ENCODE peak calls at places on chromosomes 13 and 19, in seven cellular contexts. X is spleen, E is upper lobe of left lung, Y is HepG2, R is stomach, I is transverse colon, P is HCT116. J is an unnamed sample.

GRCh38 chr19:14164724-14165493 is 28.5 kb upstream of the ASF1B start:
- DNase-seq in Y (no peak), R (no peak), P (no peak), E (no peak), X (no peak), I (no peak), J (no peak)

GRCh38 chr13:38542601-38543000 is 144.3 kb upstream of the FREM2 start:
- DNase-seq in E (no peak), I (no peak), Y (no peak), R (no peak), P (no peak), X (no peak), J (no peak)

GRCh38 chr13:24271611-24272451 is 37.5 kb upstream of the C1QTNF9 start:
- DNase-seq in Y (peak; percentile 68), I (peak; percentile 72), X (peak; percentile 93), P (no peak), E (peak; percentile 80), R (peak; percentile 70), J (no peak)

GRCh38 chr13:19179916-19180315 is 1.7 kb downstream of the TUBA3C start:
- DNase-seq in X (no peak), Y (no peak), E (no peak), I (no peak), R (peak; percentile 8), P (no peak), J (no peak)

GRCh38 chr13:111365149-111366005 is 44.9 kb downstream of the TEX29 start:
- DNase-seq in I (no peak), R (no peak), P (no peak), X (peak; percentile 64), Y (no peak), E (no peak), J (no peak)

GRCh38 chr13:102317593-102317992 is 84.3 kb downstream of the FGF14 start:
- DNase-seq in Y (no peak), X (no peak), R (peak; percentile 26), P (no peak), I (peak; percentile 47), E (peak; percentile 30), J (no peak)

GRCh38 chr13:106036870-106037269 is 498.6 kb downstream of the EFNB2 start:
- DNase-seq in R (no peak), I (peak; percentile 10), E (no peak), Y (no peak), P (peak; percentile 6), X (no peak), J (no peak)

GRCh38 chr13:73069206-73069815 is 10.5 kb downstream of the KLF5 start:
- DNase-seq in Y (no peak), R (no peak), I (no peak), P (no peak), X (no peak), E (no peak), J (no peak)

GRCh38 chr19:42501733-42502132 is 26.5 kb downstream of the CEACAM1 start:
- DNase-seq in P (no peak), I (no peak), R (no peak), X (no peak), Y (no peak), E (no peak), J (no peak)

GRCh38 chr13:95660981-95661581 is 15.9 kb upstream of the DNAJC3 start:
- DNase-seq in I (no peak), R (no peak), P (peak; percentile 28), E (no peak), Y (peak; percentile 51), X (no peak), J (no peak)

GRCh38 chr13:94534171-94534570 is 54.7 kb upstream of the DCT start:
- DNase-seq in Y (no peak), X (no peak), P (no peak), E (no peak), I (no peak), R (no peak), J (no peak)

GRCh38 chr13:20363604-20364003 is 131.5 kb upstream of the GJB6 start:
- DNase-seq in E (no peak), R (no peak), Y (no peak), I (no peak), X (no peak), P (no peak), J (no peak)

GRCh38 chr13:67557642-67558241 is 327.6 kb upstream of the PCDH9 start:
- DNase-seq in Y (no peak), P (no peak), R (no peak), X (no peak), E (no peak), I (no peak), J (no peak)

GRCh38 chr13:102642475-102642874 is 45.7 kb downstream of the TPP2 start:
- DNase-seq in Y (no peak), E (peak; percentile 73), X (no peak), R (peak; percentile 92), P (no peak), I (peak; percentile 61), J (peak; percentile 64)

GRCh38 chr19:40210919-40211318 is 7.3 kb downstream of the TTC9B start:
- DNase-seq in X (no peak), R (no peak), Y (no peak), P (no peak), E (no peak), I (no peak), J (no peak)

GRCh38 chr19:44988896-44989563 is 12.2 kb upstream of the RELB start:
- DNase-seq in E (peak; percentile 54), I (peak; percentile 80), X (peak; percentile 89), Y (peak; percentile 52), P (peak; percentile 26), R (peak; percentile 74), J (no peak)

GRCh38 chr19:43519436-43520088 is 7.4 kb downstream of the ETHE1 start:
- DNase-seq in Y (peak; percentile 72), R (peak; percentile 84), E (peak; percentile 75), X (peak; percentile 92), I (peak; percentile 82), P (peak; percentile 74), J (peak; percentile 58)

GRCh38 chr13:48813518-48813917 is 159.8 kb downstream of the CYSLTR2 start:
- DNase-seq in R (no peak), X (no peak), E (no peak), Y (no peak), P (no peak), I (no peak), J (no peak)

GRCh38 chr13:69178000-69178399 is 929.6 kb upstream of the ATXN8OS start:
- DNase-seq in X (no peak), R (no peak), Y (no peak), E (no peak), I (no peak), P (no peak), J (no peak)

DNA sequence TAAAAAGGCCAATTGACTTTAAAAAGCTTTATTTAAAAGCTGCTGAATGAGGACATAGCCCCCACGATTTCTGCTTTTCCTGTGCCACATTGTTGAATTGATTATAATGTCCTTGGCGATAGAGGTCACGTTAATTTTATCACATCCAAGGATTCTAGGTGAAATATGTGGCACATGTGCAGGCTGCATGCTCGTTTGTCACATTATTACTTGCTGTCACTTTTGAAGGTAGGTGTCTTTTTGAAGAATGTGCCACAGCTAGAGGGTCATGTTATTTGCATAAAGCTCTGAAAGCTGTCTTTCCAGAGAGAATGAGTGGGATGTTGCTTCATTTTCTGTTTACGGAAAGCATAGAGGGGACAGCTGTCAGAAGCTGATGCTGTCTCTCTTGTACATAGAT is 927.6 kb upstream of the ATXN8OS start:
- DNase-seq in R (no peak), P (no peak), E (no peak), X (no peak), I (no peak), Y (no peak), J (no peak)
- TF ChIP-seq POLR2AphosphoS5 in R (no peak), P (no peak), E (no peak), X (no peak), I (no peak), Y (no peak), J (no peak)

DNA sequence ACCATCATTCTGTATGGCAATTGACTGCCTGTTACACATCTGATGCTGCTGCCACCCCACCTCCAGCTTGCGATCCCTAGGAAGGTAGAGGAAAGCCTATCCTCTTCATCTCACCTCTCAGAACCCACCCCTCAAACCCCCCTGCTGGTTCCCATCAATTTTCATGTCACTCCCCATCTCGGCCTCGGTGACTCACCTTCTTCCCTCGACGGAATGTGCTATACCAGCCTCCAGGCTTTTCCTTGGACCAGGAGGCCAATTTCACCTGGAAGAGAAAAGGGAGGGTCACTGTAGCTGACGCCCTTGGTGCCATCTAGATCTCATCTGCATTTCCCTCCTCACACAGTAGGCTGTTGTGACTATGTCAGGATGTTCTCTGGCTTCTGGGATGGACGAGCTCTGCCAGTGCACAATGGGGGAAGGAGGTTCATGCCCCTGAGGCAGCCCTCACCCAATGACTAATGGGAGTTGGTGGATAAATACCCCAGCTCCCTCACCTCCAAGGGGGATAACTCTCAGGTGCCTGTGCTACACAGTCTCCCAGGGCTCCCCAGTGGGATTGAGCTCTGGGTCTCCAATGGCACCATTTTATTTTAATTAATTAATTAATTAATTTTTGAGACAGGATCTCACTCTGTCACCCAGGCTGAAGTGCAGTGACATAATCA is 26.4 kb upstream of the OLFM2 start:
- DNase-seq in X (no peak), E (no peak), I (no peak), Y (no peak), R (no peak), P (no peak), J (no peak)
- TF ChIP-seq POLR2A in X (no peak), E (no peak), I (no peak), Y (no peak), R (no peak), P (no peak), J (no peak)

GRCh38 chr19:18110833-18111232 is 13.3 kb downstream of the MAST3 start:
- DNase-seq in P (no peak), E (peak; percentile 84), Y (no peak), I (peak; percentile 80), R (peak; percentile 64), X (no peak), J (no peak)

GRCh38 chr19:18113827-18114226 is 16.2 kb downstream of the MAST3 start:
- DNase-seq in I (no peak), E (no peak), Y (no peak), R (no peak), P (no peak), X (no peak), J (no peak)

GRCh38 chr19:18114483-18114882 is 16.9 kb downstream of the MAST3 start:
- DNase-seq in R (no peak), I (no peak), X (no peak), P (no peak), Y (no peak), E (no peak), J (no peak)

GRCh38 chr19:18109731-18110671 is 12.4 kb downstream of the MAST3 start:
- DNase-seq in X (peak; percentile 94), Y (peak; percentile 29), P (no peak), I (peak; percentile 77), R (peak; percentile 66), E (peak; percentile 85), J (no peak)

GRCh38 chr19:18112989-18113478 is 15.5 kb downstream of the MAST3 start:
- DNase-seq in I (peak; percentile 91), R (peak; percentile 87), X (peak; percentile 94), P (peak; percentile 51), E (peak; percentile 84), Y (peak; percentile 71), J (peak; percentile 73)
- H3K27me3 ChIP-seq in I (no peaks in the 10 kb centered on the region), R (peaks cover 13% of the 10 kb centered on the region), X (no peaks in the 10 kb centered on the region), P (no peaks in the 10 kb centered on the region), E (no peaks in the 10 kb centered on the region), Y (no peaks in the 10 kb centered on the region), J (no peaks in the 10 kb centered on the region)

DNA sequence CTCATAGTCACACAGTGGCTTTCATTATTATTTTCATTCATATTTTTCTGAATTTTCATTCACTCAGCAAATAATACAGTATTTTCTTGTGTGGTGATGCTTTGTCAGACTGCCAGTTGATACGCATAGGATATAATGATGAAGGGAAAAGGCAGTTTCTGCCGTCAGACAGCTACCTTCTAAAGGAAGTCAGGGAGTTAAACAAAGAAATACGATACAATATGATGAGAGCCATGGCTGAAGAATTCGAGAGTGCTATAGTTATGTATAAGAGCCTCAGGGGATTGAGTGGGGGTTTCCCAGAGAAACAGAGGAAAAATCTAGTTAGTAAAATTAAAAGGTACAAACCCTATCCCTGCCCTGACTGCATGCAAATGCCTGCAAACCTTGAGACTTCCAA is 479.1 kb downstream of the OLFM4 start:
- DNase-seq in E (no peak), X (no peak), P (no peak), Y (no peak), R (no peak), I (no peak), J (no peak)
- TF ChIP-seq POLR2AphosphoS5 in E (no peak), X (no peak), P (no peak), Y (no peak), R (no peak), I (no peak), J (no peak)